ENCODE peak calls at places on chromosomes 4 and X, in eight cellular contexts. C is astrocyte of the spinal cord, L is breast epithelium, X is MM.1S, R is lower lobe of right lung, O is tibial artery, K is HCT116, S is fibroblast of the aortic adventitia. G is an unnamed sample.

GRCh38 chr4:30950737-30951136 is 230.6 kb downstream of the PCDH7 start:
- DNase-seq in C (no peak), L (no peak), X (no peak), R (no peak), O (no peak), K (peak; percentile 94), S (no peak), G (no peak)

GRCh38 chr4:138707746-138708145 is 307.8 kb upstream of the NOCT start:
- DNase-seq in C (no peak), L (no peak), X (no peak), R (no peak), O (no peak), K (no peak), S (no peak), G (no peak)

GRCh38 chr4:83558693-83559092 is 22.8 kb downstream of the GPAT3 start:
- DNase-seq in C (peak; percentile 60), L (no peak), X (no peak), R (no peak), O (no peak), K (no peak), S (peak; percentile 58), G (peak; percentile 32)

GRCh38 chr4:47074836-47075235 is 43.5 kb downstream of the GABRB1 start:
- DNase-seq in C (no peak), L (no peak), X (peak; percentile 2), R (no peak), O (no peak), K (no peak), S (peak; percentile 70), G (peak; percentile 9)

GRCh38 chr4:84530449-84530848 is 31.4 kb upstream of the NKX6-1 start:
- DNase-seq in C (no peak), L (no peak), X (no peak), R (no peak), O (no peak), K (no peak), S (peak; percentile 47), G (peak; percentile 49)

GRCh38 chr4:87093443-87094123 is 126.8 kb downstream of the KLHL8 start:
- DNase-seq in C (peak; percentile 61), L (no peak), X (peak; percentile 54), R (no peak), O (no peak), K (peak; percentile 23), S (peak; percentile 63), G (peak; percentile 68)

GRCh38 chrX:150582338-150582948 is 14.0 kb downstream of the MTM1 start:
- DNase-seq in C (no peak), L (no peak), X (no peak), R (no peak), O (no peak), K (no peak), S (no peak), G (no peak)

GRCh38 chrX:40996886-40997530 is 88.2 kb upstream of the USP9X start:
- DNase-seq in C (peak; percentile 84), L (no peak), X (no peak), R (no peak), O (peak; percentile 28), K (peak; percentile 42), S (peak; percentile 86), G (peak; percentile 91)

GRCh38 chr4:168631241-168632151 is 134.6 kb downstream of the PALLD start:
- DNase-seq in C (peak; percentile 90), L (peak; percentile 65), X (no peak), R (peak; percentile 72), O (peak; percentile 43), K (no peak), S (peak; percentile 56), G (peak; percentile 75)

GRCh38 chrX:106902684-106903083 is 457 bp downstream of the RIPPLY1 start:
- DNase-seq in C (no peak), L (no peak), X (no peak), R (no peak), O (no peak), K (no peak), S (no peak), G (no peak)

GRCh38 chr4:38034986-38035882 is 75.0 kb downstream of the PTTG2 start:
- DNase-seq in C (peak; percentile 80), L (no peak), X (peak; percentile 73), R (no peak), O (no peak), K (peak; percentile 44), S (peak; percentile 84), G (peak; percentile 84)

GRCh38 chrX:24253469-24253868 is 60.4 kb downstream of the SUPT20HL2 start:
- DNase-seq in C (no peak), L (no peak), X (no peak), R (no peak), O (no peak), K (no peak), S (no peak), G (no peak)

GRCh38 chr4:6957148-6957520 is 47.5 kb downstream of the TBC1D14 start:
- DNase-seq in C (peak; percentile 57), L (peak; percentile 67), X (no peak), R (no peak), O (no peak), K (no peak), S (no peak), G (peak; percentile 69)

GRCh38 chr4:127782275-127783025 is at the start of gene HSPA4L:
- DNase-seq in C (peak; percentile 37), L (peak; percentile 77), X (peak; percentile 68), R (peak; percentile 71), O (peak; percentile 41), K (peak; percentile 63), S (peak; percentile 59), G (peak; percentile 9)

GRCh38 chr4:154982187-154983047 is 201.3 kb downstream of the RBM46 start:
- DNase-seq in C (peak; percentile 54), L (peak; percentile 67), X (peak; percentile 55), R (peak; percentile 62), O (peak; percentile 48), K (peak; percentile 58), S (peak; percentile 81), G (peak; percentile 70)

GRCh38 chrX:1224954-1225353 is 12.5 kb upstream of the CRLF2 start:
- DNase-seq in C (no peak), L (no peak), X (peak; percentile 61), R (no peak), O (no peak), K (no peak), S (no peak), G (no peak)

DNA sequence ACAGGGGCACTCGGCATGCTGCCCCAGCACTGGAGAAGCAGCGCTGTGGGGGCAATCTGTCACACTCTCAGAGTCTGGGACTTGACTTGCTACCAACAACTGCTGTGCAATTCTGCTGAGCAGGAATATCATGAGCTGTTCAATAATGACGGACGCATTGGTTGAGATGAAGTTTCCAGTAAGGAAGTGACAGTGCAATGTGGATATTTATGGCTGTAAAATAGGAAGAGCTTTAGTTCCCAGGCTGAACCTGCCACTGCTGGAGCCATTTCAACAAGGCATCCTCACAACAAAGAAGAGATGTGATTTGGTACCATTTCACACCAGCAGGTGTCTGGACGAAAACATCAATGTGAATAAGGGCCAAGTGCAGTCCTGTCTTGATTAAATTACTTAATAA is 24.2 kb downstream of the CHST7 start:
- DNase-seq in C (no peak), L (no peak), X (no peak), R (no peak), O (no peak), K (no peak), S (no peak), G (no peak)
- H3K4me3 ChIP-seq in C (no peak overlapping the region), L (no peak overlapping the region), X (no peak overlapping the region), R (no peak overlapping the region), O (no peak overlapping the region), K (no peak overlapping the region), S (no peak overlapping the region), G (no peak overlapping the region)

DNA sequence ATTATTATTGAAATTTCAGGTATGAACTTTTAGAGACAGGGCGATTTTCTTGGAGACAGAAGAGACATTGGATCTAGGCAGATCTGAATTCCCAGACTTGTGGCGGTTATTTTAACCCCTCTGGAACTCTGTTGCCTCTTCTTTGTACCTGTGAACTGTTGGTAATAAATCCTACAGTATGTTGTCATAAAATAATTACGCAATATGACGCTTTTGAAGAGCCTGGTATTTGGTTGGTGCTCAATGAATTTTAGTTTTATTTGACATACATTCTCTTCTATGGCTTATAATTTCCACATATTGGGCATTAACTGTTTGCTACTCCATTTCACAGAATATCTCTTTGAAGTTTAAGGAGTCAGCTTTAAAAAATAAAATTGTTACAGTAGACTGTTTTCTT is 1496.1 kb upstream of the IGFBP7 start:
- DNase-seq in C (no peak), L (no peak), X (no peak), R (no peak), O (no peak), K (no peak), S (no peak), G (no peak)
- TF ChIP-seq CTCF in C (no peak), L (no peak), X (no peak), R (no peak), O (no peak), K (no peak), S (no peak), G (no peak)

DNA sequence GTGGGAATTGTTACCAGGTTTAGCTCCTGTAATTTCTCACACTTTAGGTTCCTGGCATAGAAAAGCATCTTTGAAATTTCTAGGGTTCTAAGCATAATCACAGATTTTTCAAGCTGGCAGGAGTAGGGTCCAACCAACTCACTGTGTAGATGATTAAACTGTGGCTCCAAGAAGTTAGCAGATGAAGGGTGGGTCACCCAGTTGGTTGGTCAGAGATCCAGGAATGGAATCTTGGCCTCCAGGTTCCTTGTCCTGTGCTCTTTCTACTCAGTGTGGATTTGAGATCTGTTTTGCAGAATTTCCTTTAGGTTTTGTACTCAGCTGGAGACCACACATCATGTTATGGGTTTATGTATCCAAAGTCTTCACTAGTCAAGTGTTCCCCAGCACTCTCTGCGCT is 90.3 kb upstream of the MAML3 start:
- DNase-seq in C (no peak), L (no peak), X (no peak), R (no peak), O (no peak), K (no peak), S (no peak), G (no peak)
- H3K4me3 ChIP-seq in C (no peak overlapping the region), L (no peak overlapping the region), X (no peak overlapping the region), R (no peak overlapping the region), O (no peak overlapping the region), K (no peak overlapping the region), S (no peak overlapping the region), G (no peak overlapping the region)

GRCh38 chr4:33649015-33649414 is 2595.3 kb downstream of the ARAP2 start:
- DNase-seq in C (peak; percentile 29), L (no peak), X (no peak), R (no peak), O (no peak), K (peak; percentile 21), S (peak; percentile 57), G (peak; percentile 78)
- TF ChIP-seq CTCF in C (peak; percentile 65), L (no peak), X (no peak), R (peak; percentile 20), O (no peak), K (peak; percentile 77), S (peak; percentile 74), G (peak; percentile 82)

GRCh38 chr4:65546882-65547281 is 123.4 kb downstream of the EPHA5 start:
- DNase-seq in C (no peak), L (no peak), X (no peak), R (no peak), O (no peak), K (no peak), S (no peak), G (no peak)
- H3K4me3 ChIP-seq in C (no peak overlapping the region), L (no peak overlapping the region), X (no peak overlapping the region), R (no peak overlapping the region), O (no peak overlapping the region), K (no peak overlapping the region), S (no peak overlapping the region), G (no peak overlapping the region)

G was measured in choroid plexus epithelial cell.